ENCODE peak calls at places on chromosomes 4 and X, in ten cellular contexts. X is prostate gland; Y is EL; D is stimulated activated CD4-positive, alpha-beta T cell treated with anti-CD3 and anti-CD28 coated beads, Interleukin-2, amount 100 ng/mL, for 48 hours; A is pulmonary artery endothelial cell; Z is immature natural killer cell; T is activated T-cell treated with anti-CD3 and anti-CD28 coated beads, Interleukin-2, amount 50 U/mL, for 24 hours; B is cerebellar cortex; C is CD8-positive, alpha-beta T cell; Q is hypothalamus. J is an unnamed sample.

GRCh38 chr4:145012841-145013240 is 85.2 kb downstream of the ANAPC10 start:
- DNase-seq in B (no peak), D (no peak), Q (no peak), Y (peak), A (peak), C (no peak), T (no peak), X (no peak), Z (no peak), J (no peak)

GRCh38 chrX:30489323-30489722 is 88.2 kb downstream of the TASL start:
- DNase-seq in B (no peak), A (no peak), D (no peak), Z (no peak), Y (no peak), T (no peak), Q (no peak), X (no peak), C (no peak), J (no peak)

GRCh38 chr4:145934434-145935047 is 4.1 kb downstream of the ZNF827 start:
- DNase-seq in T (no peak), B (peak), A (no peak), Q (no peak), X (no peak), D (no peak), C (no peak), Z (no peak), Y (peak), J (no peak)

GRCh38 chr4:126938023-126938422 is 694.7 kb upstream of the INTU start:
- DNase-seq in D (no peak), Z (no peak), A (no peak), B (no peak), T (no peak), Q (no peak), X (no peak), C (no peak), Y (no peak), J (no peak)

GRCh38 chrX:134244043-134244442 is 7.1 kb downstream of the CCDC160 start:
- DNase-seq in D (no peak), B (no peak), A (no peak), T (no peak), C (no peak), Z (no peak), Q (no peak), X (no peak), Y (peak), J (no peak)

GRCh38 chrX:104351173-104351769 is 96.5 kb upstream of the ESX1 start:
- DNase-seq in Y (peak), T (no peak), D (no peak), Q (no peak), A (peak), X (no peak), Z (no peak), B (no peak), C (no peak), J (peak)

GRCh38 chr4:153232768-153233167 is 28.5 kb downstream of the TRIM2 start:
- DNase-seq in X (no peak), C (no peak), Z (no peak), T (no peak), Q (no peak), A (no peak), D (no peak), B (peak), Y (no peak), J (no peak)

GRCh38 chr4:47071863-47072441 is 40.6 kb downstream of the GABRB1 start:
- DNase-seq in A (no peak), D (no peak), T (no peak), Q (no peak), Y (peak), X (no peak), C (no peak), B (no peak), Z (no peak), J (peak)

GRCh38 chr4:51942108-51942832 is 77.9 kb downstream of the LRRC66 start:
- DNase-seq in C (no peak), X (no peak), D (no peak), T (no peak), Z (no peak), Q (no peak), B (no peak), A (no peak), Y (peak), J (no peak)

GRCh38 chr4:142331646-142332045 is 514.5 kb downstream of the INPP4B start:
- DNase-seq in Y (peak), B (no peak), X (no peak), Q (no peak), D (no peak), T (no peak), Z (no peak), C (no peak), A (no peak), J (no peak)

GRCh38 chr4:2763511-2763967 is 7.4 kb upstream of the TNIP2 start:
- DNase-seq in D (no peak), A (no peak), Q (no peak), Y (no peak), B (no peak), T (no peak), Z (no peak), C (no peak), X (no peak), J (no peak)

GRCh38 chrX:81174286-81174685 is 27.4 kb downstream of the HMGN5 start:
- DNase-seq in B (peak), T (no peak), Q (no peak), A (no peak), Z (no peak), X (no peak), Y (peak), C (no peak), D (no peak), J (peak)